ENCODE peak calls at places on chromosomes 16 and 17, in six cellular contexts. One of them, this sample, is unnamed.

GRCh38 chr16:57283214-57283955 is 1.1 kb downstream of the PLLP start:
- DNase-seq in GM04504: no peak
- DNase-seq in ELR: no peak
- DNase-seq in fibroblast of the aortic adventitia: no peak
- DNase-seq in neural crest cell: no peak
- DNase-seq in HS-27A: no peak
- DNase-seq in this sample: no peak

GRCh38 chr16:14284930-14285541 is 213.9 kb downstream of the MRTFB start:
- DNase-seq in HS-27A: no peak
- DNase-seq in GM04504: peak; percentile 44
- DNase-seq in ELR: peak; percentile 67
- DNase-seq in fibroblast of the aortic adventitia: no peak
- DNase-seq in neural crest cell: no peak
- DNase-seq in this sample: peak; percentile 68

GRCh38 chr17:15255713-15256454 is 9.2 kb downstream of the PMP22 start:
- DNase-seq in HS-27A: no peak
- DNase-seq in ELR: peak; percentile 69
- DNase-seq in neural crest cell: no peak
- DNase-seq in GM04504: no peak
- DNase-seq in fibroblast of the aortic adventitia: peak; percentile 53
- DNase-seq in this sample: peak; percentile 67

GRCh38 chr17:69961488-69962145 is 113.4 kb upstream of the KCNJ16 start:
- DNase-seq in GM04504: no peak
- DNase-seq in fibroblast of the aortic adventitia: peak; percentile 11
- DNase-seq in neural crest cell: no peak
- DNase-seq in ELR: no peak
- DNase-seq in HS-27A: no peak
- DNase-seq in this sample: no peak

GRCh38 chr17:14672830-14673229 is 371.9 kb downstream of the HS3ST3B1 start:
- DNase-seq in GM04504: peak; percentile 38
- DNase-seq in HS-27A: no peak
- DNase-seq in neural crest cell: no peak
- DNase-seq in ELR: peak; percentile 29
- DNase-seq in fibroblast of the aortic adventitia: peak; percentile 31
- DNase-seq in this sample: peak; percentile 25

GRCh38 chr17:69450857-69451410 is 36.4 kb downstream of the MAP2K6 start:
- DNase-seq in fibroblast of the aortic adventitia: no peak
- DNase-seq in GM04504: no peak
- DNase-seq in ELR: peak; percentile 44
- DNase-seq in HS-27A: no peak
- DNase-seq in neural crest cell: no peak
- DNase-seq in this sample: no peak

GRCh38 chr17:68344701-68345136 is 53.4 kb downstream of the ARSG start:
- DNase-seq in HS-27A: no peak
- DNase-seq in fibroblast of the aortic adventitia: no peak
- DNase-seq in ELR: peak; percentile 27
- DNase-seq in neural crest cell: no peak
- DNase-seq in GM04504: no peak
- DNase-seq in this sample: no peak

GRCh38 chr17:79154951-79155557 is 80.4 kb downstream of the ENGASE start:
- DNase-seq in GM04504: no peak
- DNase-seq in neural crest cell: no peak
- DNase-seq in ELR: no peak
- DNase-seq in HS-27A: no peak
- DNase-seq in fibroblast of the aortic adventitia: no peak
- DNase-seq in this sample: no peak

GRCh38 chr17:28494445-28495188 is 11.5 kb upstream of the FOXN1 start:
- DNase-seq in GM04504: peak; percentile 40
- DNase-seq in HS-27A: peak; percentile 17
- DNase-seq in fibroblast of the aortic adventitia: peak; percentile 68
- DNase-seq in neural crest cell: peak; percentile 91
- DNase-seq in ELR: peak; percentile 74
- DNase-seq in this sample: peak; percentile 42

GRCh38 chr17:38779965-38780752 is 19.2 kb downstream of the PIP4K2B start:
- DNase-seq in fibroblast of the aortic adventitia: no peak
- DNase-seq in HS-27A: no peak
- DNase-seq in neural crest cell: no peak
- DNase-seq in GM04504: no peak
- DNase-seq in ELR: no peak
- DNase-seq in this sample: no peak

GRCh38 chr16:47052666-47053640 is 79.5 kb upstream of the DNAJA2 start:
- DNase-seq in fibroblast of the aortic adventitia: no peak
- DNase-seq in ELR: no peak
- DNase-seq in GM04504: no peak
- DNase-seq in HS-27A: no peak
- DNase-seq in neural crest cell: no peak
- DNase-seq in this sample: no peak

GRCh38 chr16:88928405-88929375 is 48.3 kb downstream of the CBFA2T3 start:
- DNase-seq in fibroblast of the aortic adventitia: no peak
- DNase-seq in ELR: no peak
- DNase-seq in GM04504: no peak
- DNase-seq in HS-27A: no peak
- DNase-seq in neural crest cell: no peak
- DNase-seq in this sample: no peak

GRCh38 chr17:50909765-50910661 is 43.9 kb upstream of the TOB1 start:
- DNase-seq in ELR: no peak
- DNase-seq in HS-27A: no peak
- DNase-seq in neural crest cell: no peak
- DNase-seq in fibroblast of the aortic adventitia: no peak
- DNase-seq in GM04504: no peak
- DNase-seq in this sample: no peak

GRCh38 chr16:20517149-20517548 is 59.0 kb downstream of the ACSM2B start:
- DNase-seq in neural crest cell: no peak
- DNase-seq in GM04504: no peak
- DNase-seq in ELR: no peak
- DNase-seq in HS-27A: no peak
- DNase-seq in fibroblast of the aortic adventitia: no peak
- DNase-seq in this sample: no peak

GRCh38 chr16:73027655-73028220 is 20.2 kb downstream of the ZFHX3 start:
- DNase-seq in neural crest cell: no peak
- DNase-seq in GM04504: no peak
- DNase-seq in HS-27A: no peak
- DNase-seq in ELR: no peak
- DNase-seq in fibroblast of the aortic adventitia: no peak
- DNase-seq in this sample: no peak

GRCh38 chr16:80081851-80082250 is 458.9 kb upstream of the DYNLRB2 start:
- DNase-seq in fibroblast of the aortic adventitia: no peak
- DNase-seq in HS-27A: no peak
- DNase-seq in ELR: no peak
- DNase-seq in GM04504: no peak
- DNase-seq in neural crest cell: no peak
- DNase-seq in this sample: no peak

GRCh38 chr17:72539981-72540897 is 419.4 kb downstream of the SOX9 start:
- DNase-seq in GM04504: peak; percentile 38
- DNase-seq in HS-27A: no peak
- DNase-seq in neural crest cell: peak; percentile 95
- DNase-seq in ELR: peak; percentile 89
- DNase-seq in fibroblast of the aortic adventitia: peak; percentile 62
- DNase-seq in this sample: peak; percentile 30

GRCh38 chr16:89478576-89479221 is 11.7 kb downstream of the ANKRD11 start:
- DNase-seq in ELR: peak; percentile 86
- DNase-seq in HS-27A: peak; percentile 58
- DNase-seq in GM04504: no peak
- DNase-seq in neural crest cell: no peak
- DNase-seq in fibroblast of the aortic adventitia: peak; percentile 53
- DNase-seq in this sample: peak; percentile 69

This sample was measured in trophoblast cell.